ENCODE peak calls at places on chromosomes 16 and 17, in eight cellular contexts. V is hypothalamus; L is T-helper 2 cell; W is naive thymus-derived CD4-positive, alpha-beta T cell; O is AG04450; H is tibial artery; R is midbrain; S is SIG-M5. P is an unnamed sample.
A peak's percentile ranks its signal among the peaks of the same experiment; 100 is the strongest.

GRCh38 chr16:69107311-69107962 is 2.0 kb downstream of the HAS3 start:
- DNase-seq in V (no peak), L (no peak), W (no peak), O (no peak), H (no peak), R (no peak), S (no peak), P (no peak)

GRCh38 chr17:34146440-34147043 is 108.5 kb upstream of the CCL2 start:
- DNase-seq in V (no peak), L (no peak), W (peak; percentile 59), O (no peak), H (no peak), R (no peak), S (no peak), P (peak; percentile 76)

GRCh38 chr17:9090641-9091096 is 69.4 kb downstream of the NTN1 start:
- DNase-seq in V (peak; percentile 26), L (no peak), W (no peak), O (no peak), H (peak; percentile 51), R (peak; percentile 52), S (no peak), P (no peak)

GRCh38 chr16:60107467-60107866 is 1373.4 kb upstream of the GOT2 start:
- DNase-seq in V (no peak), L (no peak), W (no peak), O (no peak), H (no peak), R (no peak), S (no peak), P (no peak)

GRCh38 chr16:84554627-84555328 is 50.3 kb upstream of the MEAK7 start:
- DNase-seq in V (no peak), L (no peak), W (no peak), O (no peak), H (no peak), R (no peak), S (no peak), P (no peak)

GRCh38 chr17:36597229-36597628 is 4.2 kb upstream of the MRM1 start:
- DNase-seq in V (no peak), L (no peak), W (no peak), O (no peak), H (no peak), R (no peak), S (no peak), P (no peak)

GRCh38 chr17:44417553-44417952 is 28.1 kb upstream of the ITGA2B start:
- DNase-seq in V (no peak), L (no peak), W (no peak), O (peak; percentile 68), H (no peak), R (no peak), S (no peak), P (peak; percentile 22)

GRCh38 chr16:70682239-70683145 is 3.4 kb downstream of the MTSS2 start:
- DNase-seq in V (no peak), L (no peak), W (no peak), O (no peak), H (no peak), R (no peak), S (no peak), P (no peak)

GRCh38 chr17:17179371-17179827 is 26.7 kb downstream of the PLD6 start:
- DNase-seq in V (no peak), L (peak; percentile 24), W (no peak), O (no peak), H (no peak), R (no peak), S (no peak), P (no peak)

GRCh38 chr16:87278191-87279093 is 38.8 kb downstream of the C16orf95 start:
- DNase-seq in V (peak; percentile 26), L (no peak), W (peak; percentile 57), O (peak; percentile 68), H (peak; percentile 76), R (peak; percentile 70), S (no peak), P (peak; percentile 70)

GRCh38 chr17:61431594-61432311 is 20.5 kb upstream of the TBX4 start:
- DNase-seq in V (no peak), L (no peak), W (no peak), O (no peak), H (no peak), R (no peak), S (no peak), P (no peak)

GRCh38 chr17:5282639-5283217 is 644 bp downstream of the RABEP1 start:
- DNase-seq in V (no peak), L (no peak), W (no peak), O (no peak), H (no peak), R (no peak), S (no peak), P (peak; percentile 59)

GRCh38 chr17:7133424-7133823 is 18.8 kb upstream of the ASGR2 start:
- DNase-seq in V (no peak), L (peak; percentile 21), W (peak; percentile 40), O (no peak), H (peak; percentile 43), R (no peak), S (no peak), P (peak; percentile 54)

GRCh38 chr17:67239597-67239996 is 5.4 kb downstream of the HELZ start:
- DNase-seq in V (no peak), L (no peak), W (no peak), O (no peak), H (no peak), R (no peak), S (no peak), P (no peak)

GRCh38 chr16:88460496-88461169 is 7.6 kb downstream of the ZFPM1 start:
- DNase-seq in V (no peak), L (no peak), W (no peak), O (no peak), H (no peak), R (no peak), S (no peak), P (no peak)

GRCh38 chr17:76969598-76970172 is 101.5 kb downstream of the MGAT5B start:
- DNase-seq in V (no peak), L (no peak), W (no peak), O (no peak), H (no peak), R (no peak), S (no peak), P (peak; percentile 17)

GRCh38 chr17:50133028-50133768 is 3.2 kb upstream of the SAMD14 start:
- DNase-seq in V (no peak), L (no peak), W (no peak), O (no peak), H (peak; percentile 58), R (peak; percentile 16), S (no peak), P (no peak)

GRCh38 chr16:2950773-2951172 is 13.3 kb upstream of the KREMEN2 start:
- DNase-seq in V (no peak), L (no peak), W (no peak), O (no peak), H (no peak), R (no peak), S (no peak), P (no peak)

GRCh38 chr16:49399594-49400364 is 26.2 kb downstream of the C16orf78 start:
- DNase-seq in V (no peak), L (no peak), W (no peak), O (no peak), H (no peak), R (no peak), S (no peak), P (no peak)

GRCh38 chr17:49016775-49017463 is 19.7 kb downstream of the IGF2BP1 start:
- DNase-seq in V (no peak), L (no peak), W (no peak), O (peak; percentile 44), H (peak; percentile 40), R (no peak), S (no peak), P (no peak)

GRCh38 chr17:38875477-38876080 is 5.7 kb downstream of the LASP1 start:
- DNase-seq in V (no peak), L (no peak), W (no peak), O (no peak), H (no peak), R (no peak), S (no peak), P (no peak)

P was measured in activated CD4-positive, alpha-beta T cell treated with anti-CD3 and anti-CD28 coated beads for 48 hours.